ENCODE peak calls at places on chromosomes 11 and 22, in ten cellular contexts. One of them, this sample, is unnamed.

GRCh38 chr11:86288776-86289507 is 13.1 kb upstream of the HIKESHI start:
- DNase-seq in A549: no peak
- DNase-seq in lower lobe of right lung: no peak
- DNase-seq in lung: no peak
- DNase-seq in right atrium auricular region: no peak
- DNase-seq in body of pancreas: no peak
- DNase-seq in colonic mucosa: no peak
- DNase-seq in GM23338: no peak
- DNase-seq in gastrocnemius medialis: no peak
- DNase-seq in DND-41: no peak
- DNase-seq in this sample: no peak

GRCh38 chr11:78576549-78577097 is 2.0 kb upstream of the NARS2 start:
- DNase-seq in A549: no peak
- DNase-seq in lower lobe of right lung: no peak
- DNase-seq in lung: no peak
- DNase-seq in right atrium auricular region: no peak
- DNase-seq in body of pancreas: no peak
- DNase-seq in colonic mucosa: no peak
- DNase-seq in GM23338: no peak
- DNase-seq in gastrocnemius medialis: no peak
- DNase-seq in DND-41: no peak
- DNase-seq in this sample: no peak

GRCh38 chr22:23107487-23108323 is 34.1 kb downstream of the RSPH14 start:
- DNase-seq in A549: no peak
- DNase-seq in lower lobe of right lung: no peak
- DNase-seq in lung: no peak
- DNase-seq in right atrium auricular region: no peak
- DNase-seq in body of pancreas: no peak
- DNase-seq in colonic mucosa: peak; percentile 44
- DNase-seq in GM23338: no peak
- DNase-seq in gastrocnemius medialis: no peak
- DNase-seq in DND-41: no peak
- DNase-seq in this sample: no peak

GRCh38 chr11:93169950-93170561 is 27.7 kb downstream of the SLC36A4 start:
- DNase-seq in A549: no peak
- DNase-seq in lower lobe of right lung: no peak
- DNase-seq in lung: no peak
- DNase-seq in right atrium auricular region: no peak
- DNase-seq in body of pancreas: no peak
- DNase-seq in colonic mucosa: no peak
- DNase-seq in GM23338: peak; percentile 69
- DNase-seq in gastrocnemius medialis: no peak
- DNase-seq in DND-41: no peak
- DNase-seq in this sample: no peak

GRCh38 chr11:112511271-112511670 is 250.6 kb upstream of the PLET1 start:
- DNase-seq in A549: no peak
- DNase-seq in lower lobe of right lung: no peak
- DNase-seq in lung: no peak
- DNase-seq in right atrium auricular region: no peak
- DNase-seq in body of pancreas: no peak
- DNase-seq in colonic mucosa: no peak
- DNase-seq in GM23338: no peak
- DNase-seq in gastrocnemius medialis: no peak
- DNase-seq in DND-41: no peak
- DNase-seq in this sample: no peak

GRCh38 chr11:111422494-111423249 is 43.6 kb upstream of the POU2AF1 start:
- DNase-seq in A549: peak; percentile 6
- DNase-seq in lower lobe of right lung: peak; percentile 61
- DNase-seq in lung: peak; percentile 52
- DNase-seq in right atrium auricular region: no peak
- DNase-seq in body of pancreas: peak; percentile 69
- DNase-seq in colonic mucosa: peak; percentile 71
- DNase-seq in GM23338: peak; percentile 90
- DNase-seq in gastrocnemius medialis: no peak
- DNase-seq in DND-41: peak; percentile 72
- DNase-seq in this sample: peak; percentile 54

GRCh38 chr22:44538071-44538470 is 40.0 kb upstream of the RTL6 start:
- DNase-seq in A549: peak; percentile 36
- DNase-seq in lower lobe of right lung: no peak
- DNase-seq in lung: no peak
- DNase-seq in right atrium auricular region: no peak
- DNase-seq in body of pancreas: no peak
- DNase-seq in colonic mucosa: no peak
- DNase-seq in GM23338: no peak
- DNase-seq in gastrocnemius medialis: no peak
- DNase-seq in DND-41: no peak
- DNase-seq in this sample: no peak

GRCh38 chr22:23065495-23066122 is 4.7 kb upstream of the GNAZ start:
- DNase-seq in A549: no peak
- DNase-seq in lower lobe of right lung: peak; percentile 30
- DNase-seq in lung: no peak
- DNase-seq in right atrium auricular region: peak; percentile 50
- DNase-seq in body of pancreas: no peak
- DNase-seq in colonic mucosa: no peak
- DNase-seq in GM23338: no peak
- DNase-seq in gastrocnemius medialis: no peak
- DNase-seq in DND-41: peak; percentile 1
- DNase-seq in this sample: no peak

GRCh38 chr11:68343761-68344256 is 31.4 kb downstream of the LRP5 start:
- DNase-seq in A549: no peak
- DNase-seq in lower lobe of right lung: no peak
- DNase-seq in lung: no peak
- DNase-seq in right atrium auricular region: no peak
- DNase-seq in body of pancreas: peak; percentile 32
- DNase-seq in colonic mucosa: peak; percentile 77
- DNase-seq in GM23338: no peak
- DNase-seq in gastrocnemius medialis: no peak
- DNase-seq in DND-41: no peak
- DNase-seq in this sample: no peak

GRCh38 chr22:27724706-27725105 is 76.8 kb downstream of the MN1 start:
- DNase-seq in A549: no peak
- DNase-seq in lower lobe of right lung: no peak
- DNase-seq in lung: no peak
- DNase-seq in right atrium auricular region: no peak
- DNase-seq in body of pancreas: no peak
- DNase-seq in colonic mucosa: no peak
- DNase-seq in GM23338: no peak
- DNase-seq in gastrocnemius medialis: no peak
- DNase-seq in DND-41: no peak
- DNase-seq in this sample: no peak

GRCh38 chr22:30574095-30574981 is at the start of gene GAL3ST1:
- DNase-seq in A549: peak; percentile 66
- DNase-seq in lower lobe of right lung: no peak
- DNase-seq in lung: no peak
- DNase-seq in right atrium auricular region: no peak
- DNase-seq in body of pancreas: peak; percentile 72
- DNase-seq in colonic mucosa: peak; percentile 80
- DNase-seq in GM23338: peak; percentile 74
- DNase-seq in gastrocnemius medialis: no peak
- DNase-seq in DND-41: no peak
- DNase-seq in this sample: peak; percentile 64

DNA sequence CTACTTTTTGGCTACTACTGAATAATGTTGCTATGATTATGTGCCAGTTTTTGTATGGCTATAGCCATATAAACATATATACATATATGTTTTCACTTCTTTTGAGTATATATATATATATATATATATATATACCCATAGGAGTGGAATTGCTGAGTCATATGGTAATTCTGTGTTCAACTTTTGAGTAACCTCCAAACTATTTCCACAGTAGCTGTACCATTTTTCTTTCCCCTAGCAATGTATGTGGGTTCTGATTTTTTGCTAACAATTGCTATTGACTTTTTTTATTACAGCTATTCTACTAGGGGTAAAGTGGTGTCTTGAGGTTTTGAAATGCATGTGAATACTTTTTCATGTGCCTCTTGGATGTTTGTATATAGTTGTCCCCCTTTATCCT is 30.4 kb downstream of the CBL start:
- DNase-seq in A549: no peak
- DNase-seq in lower lobe of right lung: no peak
- DNase-seq in lung: no peak
- DNase-seq in right atrium auricular region: no peak
- DNase-seq in body of pancreas: no peak
- DNase-seq in colonic mucosa: no peak
- DNase-seq in GM23338: no peak
- DNase-seq in gastrocnemius medialis: no peak
- DNase-seq in DND-41: no peak
- DNase-seq in this sample: no peak
- TF ChIP-seq CTCF in A549: no peak
- TF ChIP-seq CTCF in lower lobe of right lung: no peak
- TF ChIP-seq CTCF in lung: no peak
- TF ChIP-seq CTCF in right atrium auricular region: no peak
- TF ChIP-seq CTCF in body of pancreas: no peak
- TF ChIP-seq CTCF in colonic mucosa: no peak
- TF ChIP-seq CTCF in GM23338: no peak
- TF ChIP-seq CTCF in gastrocnemius medialis: no peak
- TF ChIP-seq CTCF in DND-41: no peak
- TF ChIP-seq CTCF in this sample: no peak

GRCh38 chr22:41243361-41243760 is 2.6 kb upstream of the CHADL start:
- DNase-seq in A549: no peak
- DNase-seq in lower lobe of right lung: no peak
- DNase-seq in lung: no peak
- DNase-seq in right atrium auricular region: no peak
- DNase-seq in body of pancreas: no peak
- DNase-seq in colonic mucosa: no peak
- DNase-seq in GM23338: no peak
- DNase-seq in gastrocnemius medialis: no peak
- DNase-seq in DND-41: no peak
- DNase-seq in this sample: no peak

GRCh38 chr22:41241133-41241676 is 474 bp upstream of the CHADL start:
- DNase-seq in A549: no peak
- DNase-seq in lower lobe of right lung: no peak
- DNase-seq in lung: no peak
- DNase-seq in right atrium auricular region: no peak
- DNase-seq in body of pancreas: no peak
- DNase-seq in colonic mucosa: no peak
- DNase-seq in GM23338: no peak
- DNase-seq in gastrocnemius medialis: no peak
- DNase-seq in DND-41: no peak
- DNase-seq in this sample: no peak

GRCh38 chr22:41239443-41240128 is 1.1 kb downstream of the CHADL start:
- DNase-seq in A549: no peak
- DNase-seq in lower lobe of right lung: no peak
- DNase-seq in lung: no peak
- DNase-seq in right atrium auricular region: no peak
- DNase-seq in body of pancreas: no peak
- DNase-seq in colonic mucosa: no peak
- DNase-seq in GM23338: no peak
- DNase-seq in gastrocnemius medialis: no peak
- DNase-seq in DND-41: no peak
- DNase-seq in this sample: no peak

GRCh38 chr22:41240377-41241132 is at the start of gene CHADL:
- DNase-seq in A549: no peak
- DNase-seq in lower lobe of right lung: no peak
- DNase-seq in lung: no peak
- DNase-seq in right atrium auricular region: no peak
- DNase-seq in body of pancreas: peak; percentile 22
- DNase-seq in colonic mucosa: no peak
- DNase-seq in GM23338: peak; percentile 43
- DNase-seq in gastrocnemius medialis: no peak
- DNase-seq in DND-41: no peak
- DNase-seq in this sample: peak; percentile 73

GRCh38 chr22:41242396-41243117 is 1.8 kb upstream of the CHADL start:
- DNase-seq in A549: no peak
- DNase-seq in lower lobe of right lung: no peak
- DNase-seq in lung: no peak
- DNase-seq in right atrium auricular region: no peak
- DNase-seq in body of pancreas: no peak
- DNase-seq in colonic mucosa: no peak
- DNase-seq in GM23338: no peak
- DNase-seq in gastrocnemius medialis: no peak
- DNase-seq in DND-41: no peak
- DNase-seq in this sample: no peak
- H3K4me1 ChIP-seq in A549: no peaks in the 10 kb centered on the region
- H3K4me1 ChIP-seq in lower lobe of right lung: peaks cover 8% of the 10 kb centered on the region
- H3K4me1 ChIP-seq in lung: peaks cover 4% of the 10 kb centered on the region
- H3K4me1 ChIP-seq in right atrium auricular region: peaks cover 8% of the 10 kb centered on the region
- H3K4me1 ChIP-seq in body of pancreas: peaks cover 6% of the 10 kb centered on the region
- H3K4me1 ChIP-seq in colonic mucosa: peaks cover 7% of the 10 kb centered on the region
- H3K4me1 ChIP-seq in GM23338: peaks cover 3% of the 10 kb centered on the region
- H3K4me1 ChIP-seq in gastrocnemius medialis: no peaks in the 10 kb centered on the region
- H3K4me1 ChIP-seq in DND-41: peaks cover 9% of the 10 kb centered on the region
- H3K4me1 ChIP-seq in this sample: peaks cover 3% of the 10 kb centered on the region

GRCh38 chr11:13966486-13966885 is 4.0 kb downstream of the SPON1 start:
- DNase-seq in A549: no peak
- DNase-seq in lower lobe of right lung: no peak
- DNase-seq in lung: no peak
- DNase-seq in right atrium auricular region: no peak
- DNase-seq in body of pancreas: no peak
- DNase-seq in colonic mucosa: no peak
- DNase-seq in GM23338: no peak
- DNase-seq in gastrocnemius medialis: no peak
- DNase-seq in DND-41: no peak
- DNase-seq in this sample: no peak

GRCh38 chr11:13965337-13965736 is 2.8 kb downstream of the SPON1 start:
- DNase-seq in A549: no peak
- DNase-seq in lower lobe of right lung: no peak
- DNase-seq in lung: no peak
- DNase-seq in right atrium auricular region: no peak
- DNase-seq in body of pancreas: no peak
- DNase-seq in colonic mucosa: peak; percentile 90
- DNase-seq in GM23338: peak; percentile 33
- DNase-seq in gastrocnemius medialis: no peak
- DNase-seq in DND-41: no peak
- DNase-seq in this sample: no peak

GRCh38 chr11:13972958-13973357 is 10.4 kb downstream of the SPON1 start:
- DNase-seq in A549: no peak
- DNase-seq in lower lobe of right lung: no peak
- DNase-seq in lung: no peak
- DNase-seq in right atrium auricular region: no peak
- DNase-seq in body of pancreas: no peak
- DNase-seq in colonic mucosa: no peak
- DNase-seq in GM23338: no peak
- DNase-seq in gastrocnemius medialis: no peak
- DNase-seq in DND-41: no peak
- DNase-seq in this sample: no peak

GRCh38 chr11:13972033-13972910 is 9.7 kb downstream of the SPON1 start:
- DNase-seq in A549: no peak
- DNase-seq in lower lobe of right lung: no peak
- DNase-seq in lung: no peak
- DNase-seq in right atrium auricular region: no peak
- DNase-seq in body of pancreas: peak; percentile 36
- DNase-seq in colonic mucosa: no peak
- DNase-seq in GM23338: no peak
- DNase-seq in gastrocnemius medialis: no peak
- DNase-seq in DND-41: no peak
- DNase-seq in this sample: no peak

GRCh38 chr11:13970986-13971385 is 8.5 kb downstream of the SPON1 start:
- DNase-seq in A549: peak; percentile 28
- DNase-seq in lower lobe of right lung: no peak
- DNase-seq in lung: peak; percentile 36
- DNase-seq in right atrium auricular region: no peak
- DNase-seq in body of pancreas: no peak
- DNase-seq in colonic mucosa: peak; percentile 81
- DNase-seq in GM23338: peak; percentile 59
- DNase-seq in gastrocnemius medialis: no peak
- DNase-seq in DND-41: no peak
- DNase-seq in this sample: no peak
- TF ChIP-seq CTCF in A549: peak; percentile 55
- TF ChIP-seq CTCF in lower lobe of right lung: peak; percentile 35
- TF ChIP-seq CTCF in lung: no peak
- TF ChIP-seq CTCF in right atrium auricular region: no peak
- TF ChIP-seq CTCF in body of pancreas: no peak
- TF ChIP-seq CTCF in colonic mucosa: peak; percentile 48
- TF ChIP-seq CTCF in GM23338: peak; percentile 57
- TF ChIP-seq CTCF in gastrocnemius medialis: no peak
- TF ChIP-seq CTCF in DND-41: peak; percentile 44
- TF ChIP-seq CTCF in this sample: peak; percentile 29

GRCh38 chr11:114147389-114148382 is 88.2 kb downstream of the ZBTB16 start:
- DNase-seq in A549: no peak
- DNase-seq in lower lobe of right lung: no peak
- DNase-seq in lung: no peak
- DNase-seq in right atrium auricular region: no peak
- DNase-seq in body of pancreas: no peak
- DNase-seq in colonic mucosa: no peak
- DNase-seq in GM23338: no peak
- DNase-seq in gastrocnemius medialis: peak; percentile 38
- DNase-seq in DND-41: no peak
- DNase-seq in this sample: peak; percentile 20
- H3K4me1 ChIP-seq in A549: no peaks in the 10 kb centered on the region
- H3K4me1 ChIP-seq in lower lobe of right lung: peaks cover 81% of the 10 kb centered on the region
- H3K4me1 ChIP-seq in lung: peaks cover 34% of the 10 kb centered on the region
- H3K4me1 ChIP-seq in right atrium auricular region: peaks cover 98% of the 10 kb centered on the region
- H3K4me1 ChIP-seq in body of pancreas: peaks cover 93% of the 10 kb centered on the region
- H3K4me1 ChIP-seq in colonic mucosa: no peaks in the 10 kb centered on the region
- H3K4me1 ChIP-seq in GM23338: peaks cover 9% of the 10 kb centered on the region
- H3K4me1 ChIP-seq in gastrocnemius medialis: peaks cover 97% of the 10 kb centered on the region
- H3K4me1 ChIP-seq in DND-41: no peaks in the 10 kb centered on the region
- H3K4me1 ChIP-seq in this sample: no peaks in the 10 kb centered on the region

This sample was measured in BE2C.